ENCODE peak calls at places on chromosomes 2 and 18, in ten cellular contexts. One of them, this sample, is unnamed. For H3K9me3, the result is how much of the 10 kb centered on the place peaks cover.

GRCh38 chr2:161243873-161244272 is 64.4 kb upstream of the PSMD14 start:
- DNase-seq in HCT116: no peak
- DNase-seq in neuronal stem cell: no peak
- DNase-seq in lower lobe of right lung: no peak
- DNase-seq in endodermal cell: peak
- DNase-seq in CD8-positive, alpha-beta T cell: no peak
- DNase-seq in CD4-positive, alpha-beta memory T cell: no peak
- DNase-seq in psoas muscle: no peak
- DNase-seq in A549: no peak
- DNase-seq in heart left ventricle: no peak
- DNase-seq in this sample: no peak

GRCh38 chr2:117101613-117102012 is 712.9 kb upstream of the DDX18 start:
- DNase-seq in HCT116: no peak
- DNase-seq in neuronal stem cell: no peak
- DNase-seq in lower lobe of right lung: no peak
- DNase-seq in endodermal cell: no peak
- DNase-seq in CD8-positive, alpha-beta T cell: no peak
- DNase-seq in CD4-positive, alpha-beta memory T cell: no peak
- DNase-seq in psoas muscle: no peak
- DNase-seq in A549: no peak
- DNase-seq in heart left ventricle: no peak
- DNase-seq in this sample: no peak

GRCh38 chr2:177242136-177242987 is 22.2 kb downstream of the NFE2L2 start:
- DNase-seq in HCT116: peak
- DNase-seq in neuronal stem cell: no peak
- DNase-seq in lower lobe of right lung: no peak
- DNase-seq in endodermal cell: no peak
- DNase-seq in CD8-positive, alpha-beta T cell: no peak
- DNase-seq in CD4-positive, alpha-beta memory T cell: no peak
- DNase-seq in psoas muscle: no peak
- DNase-seq in A549: peak
- DNase-seq in heart left ventricle: no peak
- DNase-seq in this sample: no peak

GRCh38 chr2:152740743-152741328 is 22.4 kb downstream of the ARL6IP6 start:
- DNase-seq in HCT116: peak
- DNase-seq in neuronal stem cell: no peak
- DNase-seq in lower lobe of right lung: no peak
- DNase-seq in endodermal cell: no peak
- DNase-seq in CD8-positive, alpha-beta T cell: no peak
- DNase-seq in CD4-positive, alpha-beta memory T cell: peak
- DNase-seq in psoas muscle: no peak
- DNase-seq in A549: peak
- DNase-seq in heart left ventricle: no peak
- DNase-seq in this sample: no peak

GRCh38 chr2:200774920-200775319 is 36.8 kb upstream of the BZW1 start:
- DNase-seq in HCT116: no peak
- DNase-seq in neuronal stem cell: no peak
- DNase-seq in lower lobe of right lung: no peak
- DNase-seq in endodermal cell: no peak
- DNase-seq in CD8-positive, alpha-beta T cell: no peak
- DNase-seq in CD4-positive, alpha-beta memory T cell: no peak
- DNase-seq in psoas muscle: no peak
- DNase-seq in A549: no peak
- DNase-seq in heart left ventricle: no peak
- DNase-seq in this sample: no peak

GRCh38 chr18:79904357-79905147 is 46.9 kb downstream of the SLC66A2 start:
- DNase-seq in HCT116: no peak
- DNase-seq in neuronal stem cell: no peak
- DNase-seq in lower lobe of right lung: peak
- DNase-seq in endodermal cell: no peak
- DNase-seq in CD8-positive, alpha-beta T cell: peak
- DNase-seq in CD4-positive, alpha-beta memory T cell: no peak
- DNase-seq in psoas muscle: no peak
- DNase-seq in A549: no peak
- DNase-seq in heart left ventricle: no peak
- DNase-seq in this sample: peak

GRCh38 chr2:56476509-56477071 is 292.8 kb downstream of the CCDC85A start:
- DNase-seq in HCT116: no peak
- DNase-seq in neuronal stem cell: no peak
- DNase-seq in lower lobe of right lung: no peak
- DNase-seq in endodermal cell: no peak
- DNase-seq in CD8-positive, alpha-beta T cell: no peak
- DNase-seq in CD4-positive, alpha-beta memory T cell: no peak
- DNase-seq in psoas muscle: no peak
- DNase-seq in A549: no peak
- DNase-seq in heart left ventricle: no peak
- DNase-seq in this sample: no peak

GRCh38 chr2:117850015-117850414 is 35.5 kb downstream of the DDX18 start:
- DNase-seq in HCT116: no peak
- DNase-seq in neuronal stem cell: no peak
- DNase-seq in lower lobe of right lung: no peak
- DNase-seq in endodermal cell: peak
- DNase-seq in CD8-positive, alpha-beta T cell: no peak
- DNase-seq in CD4-positive, alpha-beta memory T cell: no peak
- DNase-seq in psoas muscle: no peak
- DNase-seq in A549: no peak
- DNase-seq in heart left ventricle: no peak
- DNase-seq in this sample: peak

GRCh38 chr18:48064978-48065600 is 134.6 kb upstream of the SMAD2 start:
- DNase-seq in HCT116: no peak
- DNase-seq in neuronal stem cell: no peak
- DNase-seq in lower lobe of right lung: no peak
- DNase-seq in endodermal cell: no peak
- DNase-seq in CD8-positive, alpha-beta T cell: no peak
- DNase-seq in CD4-positive, alpha-beta memory T cell: no peak
- DNase-seq in psoas muscle: no peak
- DNase-seq in A549: no peak
- DNase-seq in heart left ventricle: no peak
- DNase-seq in this sample: no peak

GRCh38 chr18:48061781-48062570 is 131.5 kb upstream of the SMAD2 start:
- DNase-seq in HCT116: no peak
- DNase-seq in neuronal stem cell: no peak
- DNase-seq in lower lobe of right lung: no peak
- DNase-seq in endodermal cell: no peak
- DNase-seq in CD8-positive, alpha-beta T cell: no peak
- DNase-seq in CD4-positive, alpha-beta memory T cell: no peak
- DNase-seq in psoas muscle: no peak
- DNase-seq in A549: no peak
- DNase-seq in heart left ventricle: no peak
- DNase-seq in this sample: no peak

GRCh38 chr18:48068916-48069445 is 138.5 kb upstream of the SMAD2 start:
- DNase-seq in HCT116: no peak
- DNase-seq in neuronal stem cell: no peak
- DNase-seq in lower lobe of right lung: no peak
- DNase-seq in endodermal cell: no peak
- DNase-seq in CD8-positive, alpha-beta T cell: no peak
- DNase-seq in CD4-positive, alpha-beta memory T cell: no peak
- DNase-seq in psoas muscle: no peak
- DNase-seq in A549: no peak
- DNase-seq in heart left ventricle: no peak
- DNase-seq in this sample: no peak

GRCh38 chr18:48066225-48066652 is 135.8 kb upstream of the SMAD2 start:
- DNase-seq in HCT116: no peak
- DNase-seq in neuronal stem cell: no peak
- DNase-seq in lower lobe of right lung: no peak
- DNase-seq in endodermal cell: no peak
- DNase-seq in CD8-positive, alpha-beta T cell: no peak
- DNase-seq in CD4-positive, alpha-beta memory T cell: no peak
- DNase-seq in psoas muscle: no peak
- DNase-seq in A549: no peak
- DNase-seq in heart left ventricle: no peak
- DNase-seq in this sample: no peak

GRCh38 chr18:48065601-48065995 is 135.1 kb upstream of the SMAD2 start:
- DNase-seq in HCT116: no peak
- DNase-seq in neuronal stem cell: no peak
- DNase-seq in lower lobe of right lung: no peak
- DNase-seq in endodermal cell: no peak
- DNase-seq in CD8-positive, alpha-beta T cell: no peak
- DNase-seq in CD4-positive, alpha-beta memory T cell: no peak
- DNase-seq in psoas muscle: no peak
- DNase-seq in A549: no peak
- DNase-seq in heart left ventricle: no peak
- DNase-seq in this sample: no peak
- H3K4me3 ChIP-seq in HCT116: no peak
- H3K4me3 ChIP-seq in neuronal stem cell: no peak
- H3K4me3 ChIP-seq in lower lobe of right lung: no peak
- H3K4me3 ChIP-seq in endodermal cell: no peak
- H3K4me3 ChIP-seq in CD8-positive, alpha-beta T cell: no peak
- H3K4me3 ChIP-seq in CD4-positive, alpha-beta memory T cell: no peak
- H3K4me3 ChIP-seq in psoas muscle: no peak
- H3K4me3 ChIP-seq in A549: no peak
- H3K4me3 ChIP-seq in heart left ventricle: no peak
- H3K4me3 ChIP-seq in this sample: no peak

GRCh38 chr2:101677657-101678056 is 19.9 kb upstream of the MAP4K4 start:
- DNase-seq in HCT116: no peak
- DNase-seq in neuronal stem cell: no peak
- DNase-seq in lower lobe of right lung: no peak
- DNase-seq in endodermal cell: no peak
- DNase-seq in CD8-positive, alpha-beta T cell: no peak
- DNase-seq in CD4-positive, alpha-beta memory T cell: no peak
- DNase-seq in psoas muscle: no peak
- DNase-seq in A549: no peak
- DNase-seq in heart left ventricle: no peak
- DNase-seq in this sample: no peak

GRCh38 chr2:101678379-101678778 is 19.1 kb upstream of the MAP4K4 start:
- DNase-seq in HCT116: no peak
- DNase-seq in neuronal stem cell: no peak
- DNase-seq in lower lobe of right lung: no peak
- DNase-seq in endodermal cell: no peak
- DNase-seq in CD8-positive, alpha-beta T cell: no peak
- DNase-seq in CD4-positive, alpha-beta memory T cell: no peak
- DNase-seq in psoas muscle: no peak
- DNase-seq in A549: no peak
- DNase-seq in heart left ventricle: no peak
- DNase-seq in this sample: no peak

GRCh38 chr2:101675512-101675911 is 22.0 kb upstream of the MAP4K4 start:
- DNase-seq in HCT116: no peak
- DNase-seq in neuronal stem cell: no peak
- DNase-seq in lower lobe of right lung: no peak
- DNase-seq in endodermal cell: no peak
- DNase-seq in CD8-positive, alpha-beta T cell: no peak
- DNase-seq in CD4-positive, alpha-beta memory T cell: no peak
- DNase-seq in psoas muscle: no peak
- DNase-seq in A549: no peak
- DNase-seq in heart left ventricle: no peak
- DNase-seq in this sample: no peak

GRCh38 chr2:101672047-101672446 is 25.5 kb upstream of the MAP4K4 start:
- DNase-seq in HCT116: no peak
- DNase-seq in neuronal stem cell: no peak
- DNase-seq in lower lobe of right lung: no peak
- DNase-seq in endodermal cell: no peak
- DNase-seq in CD8-positive, alpha-beta T cell: no peak
- DNase-seq in CD4-positive, alpha-beta memory T cell: no peak
- DNase-seq in psoas muscle: no peak
- DNase-seq in A549: no peak
- DNase-seq in heart left ventricle: no peak
- DNase-seq in this sample: no peak

GRCh38 chr2:101673920-101674319 is 23.6 kb upstream of the MAP4K4 start:
- DNase-seq in HCT116: no peak
- DNase-seq in neuronal stem cell: no peak
- DNase-seq in lower lobe of right lung: no peak
- DNase-seq in endodermal cell: no peak
- DNase-seq in CD8-positive, alpha-beta T cell: no peak
- DNase-seq in CD4-positive, alpha-beta memory T cell: no peak
- DNase-seq in psoas muscle: no peak
- DNase-seq in A549: no peak
- DNase-seq in heart left ventricle: no peak
- DNase-seq in this sample: no peak
- H3K9me3 ChIP-seq in HCT116: under half
- H3K9me3 ChIP-seq in neuronal stem cell: under half
- H3K9me3 ChIP-seq in lower lobe of right lung: under half
- H3K9me3 ChIP-seq in endodermal cell: under half
- H3K9me3 ChIP-seq in CD8-positive, alpha-beta T cell: under half
- H3K9me3 ChIP-seq in CD4-positive, alpha-beta memory T cell: under half
- H3K9me3 ChIP-seq in psoas muscle: under half
- H3K9me3 ChIP-seq in A549: under half
- H3K9me3 ChIP-seq in heart left ventricle: under half
- H3K9me3 ChIP-seq in this sample: under half

GRCh38 chr2:218395456-218395825 is 4.2 kb upstream of the CTDSP1 start:
- DNase-seq in HCT116: peak
- DNase-seq in neuronal stem cell: no peak
- DNase-seq in lower lobe of right lung: peak
- DNase-seq in endodermal cell: no peak
- DNase-seq in CD8-positive, alpha-beta T cell: no peak
- DNase-seq in CD4-positive, alpha-beta memory T cell: no peak
- DNase-seq in psoas muscle: no peak
- DNase-seq in A549: no peak
- DNase-seq in heart left ventricle: no peak
- DNase-seq in this sample: no peak

GRCh38 chr2:218392891-218393462 is 6.7 kb upstream of the CTDSP1 start:
- DNase-seq in HCT116: no peak
- DNase-seq in neuronal stem cell: no peak
- DNase-seq in lower lobe of right lung: peak
- DNase-seq in endodermal cell: no peak
- DNase-seq in CD8-positive, alpha-beta T cell: no peak
- DNase-seq in CD4-positive, alpha-beta memory T cell: no peak
- DNase-seq in psoas muscle: no peak
- DNase-seq in A549: no peak
- DNase-seq in heart left ventricle: no peak
- DNase-seq in this sample: no peak

GRCh38 chr2:218395090-218395444 is 4.6 kb upstream of the CTDSP1 start:
- DNase-seq in HCT116: no peak
- DNase-seq in neuronal stem cell: no peak
- DNase-seq in lower lobe of right lung: no peak
- DNase-seq in endodermal cell: no peak
- DNase-seq in CD8-positive, alpha-beta T cell: no peak
- DNase-seq in CD4-positive, alpha-beta memory T cell: no peak
- DNase-seq in psoas muscle: no peak
- DNase-seq in A549: no peak
- DNase-seq in heart left ventricle: no peak
- DNase-seq in this sample: no peak

GRCh38 chr2:218393750-218394290 is 5.8 kb upstream of the CTDSP1 start:
- DNase-seq in HCT116: no peak
- DNase-seq in neuronal stem cell: no peak
- DNase-seq in lower lobe of right lung: peak
- DNase-seq in endodermal cell: peak
- DNase-seq in CD8-positive, alpha-beta T cell: no peak
- DNase-seq in CD4-positive, alpha-beta memory T cell: no peak
- DNase-seq in psoas muscle: no peak
- DNase-seq in A549: no peak
- DNase-seq in heart left ventricle: no peak
- DNase-seq in this sample: no peak

DNA sequence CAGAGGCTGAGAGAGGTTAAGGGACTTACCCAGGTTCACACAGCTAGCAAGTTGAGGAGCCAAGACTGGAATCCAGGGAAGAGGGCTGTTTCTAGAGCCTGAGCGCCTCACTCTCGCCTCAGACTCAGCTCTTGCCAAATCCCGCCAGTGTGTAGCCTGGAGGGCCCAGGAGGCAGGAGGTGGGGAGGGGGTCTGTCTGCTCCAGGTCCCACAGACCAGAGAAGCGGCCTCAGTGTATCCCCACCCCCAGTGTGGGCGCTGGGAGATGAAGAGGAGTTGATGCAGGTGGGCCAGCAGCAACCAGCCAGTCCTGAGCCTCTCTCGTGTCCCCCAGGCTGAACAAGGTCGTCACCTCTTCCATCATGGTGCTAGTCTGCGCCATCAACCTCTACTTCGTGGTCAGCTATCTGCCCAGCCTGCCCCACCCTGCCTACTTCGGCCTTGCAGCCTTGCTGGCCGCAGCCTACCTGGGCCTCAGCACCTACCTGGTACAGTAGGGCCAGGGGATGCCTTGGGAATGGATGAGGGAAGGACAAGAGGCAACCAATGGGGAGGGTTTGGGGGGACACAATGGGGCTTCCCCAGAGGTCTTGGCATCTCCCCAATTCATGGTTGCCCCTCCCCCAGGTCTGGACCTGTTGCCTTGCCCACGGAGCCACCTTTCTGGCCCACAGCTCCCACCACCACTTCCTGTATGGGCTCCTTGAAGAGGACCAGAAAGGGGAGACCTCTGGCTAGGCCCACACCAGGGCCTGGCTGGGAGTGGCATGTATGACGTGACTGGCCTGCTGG is 5.2 kb upstream of the CTDSP1 start:
- DNase-seq in HCT116: no peak
- DNase-seq in neuronal stem cell: no peak
- DNase-seq in lower lobe of right lung: peak
- DNase-seq in endodermal cell: peak
- DNase-seq in CD8-positive, alpha-beta T cell: no peak
- DNase-seq in CD4-positive, alpha-beta memory T cell: no peak
- DNase-seq in psoas muscle: no peak
- DNase-seq in A549: no peak
- DNase-seq in heart left ventricle: no peak
- DNase-seq in this sample: no peak
- H3K4me3 ChIP-seq in HCT116: no peak
- H3K4me3 ChIP-seq in neuronal stem cell: no peak
- H3K4me3 ChIP-seq in lower lobe of right lung: peak
- H3K4me3 ChIP-seq in endodermal cell: no peak
- H3K4me3 ChIP-seq in CD8-positive, alpha-beta T cell: no peak
- H3K4me3 ChIP-seq in CD4-positive, alpha-beta memory T cell: no peak
- H3K4me3 ChIP-seq in psoas muscle: no peak
- H3K4me3 ChIP-seq in A549: no peak
- H3K4me3 ChIP-seq in heart left ventricle: no peak
- H3K4me3 ChIP-seq in this sample: no peak

GRCh38 chr2:234138836-234139235 is 88.3 kb downstream of the SPP2 start:
- DNase-seq in HCT116: no peak
- DNase-seq in neuronal stem cell: no peak
- DNase-seq in lower lobe of right lung: no peak
- DNase-seq in endodermal cell: no peak
- DNase-seq in CD8-positive, alpha-beta T cell: no peak
- DNase-seq in CD4-positive, alpha-beta memory T cell: no peak
- DNase-seq in psoas muscle: no peak
- DNase-seq in A549: no peak
- DNase-seq in heart left ventricle: no peak
- DNase-seq in this sample: no peak

GRCh38 chr2:234137400-234138014 is 87.0 kb downstream of the SPP2 start:
- DNase-seq in HCT116: no peak
- DNase-seq in neuronal stem cell: no peak
- DNase-seq in lower lobe of right lung: no peak
- DNase-seq in endodermal cell: no peak
- DNase-seq in CD8-positive, alpha-beta T cell: no peak
- DNase-seq in CD4-positive, alpha-beta memory T cell: peak
- DNase-seq in psoas muscle: no peak
- DNase-seq in A549: peak
- DNase-seq in heart left ventricle: no peak
- DNase-seq in this sample: no peak

GRCh38 chr2:234142530-234142929 is 92.0 kb downstream of the SPP2 start:
- DNase-seq in HCT116: no peak
- DNase-seq in neuronal stem cell: no peak
- DNase-seq in lower lobe of right lung: no peak
- DNase-seq in endodermal cell: no peak
- DNase-seq in CD8-positive, alpha-beta T cell: no peak
- DNase-seq in CD4-positive, alpha-beta memory T cell: no peak
- DNase-seq in psoas muscle: no peak
- DNase-seq in A549: no peak
- DNase-seq in heart left ventricle: no peak
- DNase-seq in this sample: no peak

GRCh38 chr2:234136461-234136860 is 86.0 kb downstream of the SPP2 start:
- DNase-seq in HCT116: no peak
- DNase-seq in neuronal stem cell: no peak
- DNase-seq in lower lobe of right lung: no peak
- DNase-seq in endodermal cell: peak
- DNase-seq in CD8-positive, alpha-beta T cell: no peak
- DNase-seq in CD4-positive, alpha-beta memory T cell: no peak
- DNase-seq in psoas muscle: no peak
- DNase-seq in A549: peak
- DNase-seq in heart left ventricle: no peak
- DNase-seq in this sample: no peak

GRCh38 chr2:234139755-234140154 is 89.3 kb downstream of the SPP2 start:
- DNase-seq in HCT116: no peak
- DNase-seq in neuronal stem cell: no peak
- DNase-seq in lower lobe of right lung: no peak
- DNase-seq in endodermal cell: no peak
- DNase-seq in CD8-positive, alpha-beta T cell: no peak
- DNase-seq in CD4-positive, alpha-beta memory T cell: no peak
- DNase-seq in psoas muscle: no peak
- DNase-seq in A549: no peak
- DNase-seq in heart left ventricle: no peak
- DNase-seq in this sample: no peak
- H3K9me3 ChIP-seq in HCT116: under half
- H3K9me3 ChIP-seq in neuronal stem cell: under half
- H3K9me3 ChIP-seq in lower lobe of right lung: under half
- H3K9me3 ChIP-seq in endodermal cell: under half
- H3K9me3 ChIP-seq in CD8-positive, alpha-beta T cell: under half
- H3K9me3 ChIP-seq in CD4-positive, alpha-beta memory T cell: under half
- H3K9me3 ChIP-seq in psoas muscle: under half
- H3K9me3 ChIP-seq in A549: under half
- H3K9me3 ChIP-seq in heart left ventricle: under half
- H3K9me3 ChIP-seq in this sample: under half

This sample was measured in WERI-Rb-1.